ENCODE peak calls at places on chromosome 15, in five cellular contexts. U is heart right ventricle, H is retinal pigment epithelial cell, S is OCI-LY7, K is thoracic aorta. A is an unnamed sample.

GRCh38 chr15:35857812-35858211 is 311.8 kb upstream of the DPH6 start:
- DNase-seq in K (no peak), S (no peak), U (no peak), H (no peak), A (no peak)

GRCh38 chr15:38042707-38043445 is 108.4 kb downstream of the TMCO5A start:
- DNase-seq in U (peak; percentile 12), K (no peak), S (peak; percentile 2), H (no peak), A (no peak)

GRCh38 chr15:92687183-92687582 is 31.6 kb upstream of the FAM174B start:
- DNase-seq in H (peak; percentile 75), K (no peak), U (no peak), S (no peak), A (no peak)

GRCh38 chr15:43067717-43068461 is 37.9 kb downstream of the UBR1 start:
- DNase-seq in H (no peak), S (no peak), U (no peak), K (no peak), A (no peak)

GRCh38 chr15:40567111-40567510 is 2.0 kb upstream of the RPUSD2 start:
- DNase-seq in U (no peak), H (no peak), K (no peak), S (peak; percentile 71), A (no peak)

GRCh38 chr15:97745481-97746071 is 214.9 kb upstream of the ARRDC4 start:
- DNase-seq in K (no peak), H (no peak), U (peak; percentile 9), S (peak; percentile 18), A (no peak)

GRCh38 chr15:28286031-28286430 is 35.9 kb downstream of the HERC2 start:
- DNase-seq in S (no peak), H (no peak), K (no peak), U (no peak), A (no peak)

GRCh38 chr15:63003836-63004610 is 38.5 kb upstream of the TPM1 start:
- DNase-seq in U (no peak), H (no peak), S (no peak), K (no peak), A (no peak)

GRCh38 chr15:85865070-85865684 is 70.5 kb upstream of the KLHL25 start:
- DNase-seq in U (peak; percentile 22), H (peak; percentile 1), S (peak; percentile 39), K (no peak), A (peak; percentile 30)

GRCh38 chr15:80931191-80931590 is 58.4 kb downstream of the MESD start:
- DNase-seq in H (peak; percentile 76), S (no peak), K (no peak), U (no peak), A (no peak)

GRCh38 chr15:41061667-41062066 is 54.4 kb downstream of the INO80 start:
- DNase-seq in K (no peak), H (no peak), U (no peak), S (no peak), A (no peak)

GRCh38 chr15:60685346-60685937 is 206.5 kb upstream of the ICE2 start:
- DNase-seq in H (no peak), S (no peak), K (no peak), U (no peak), A (no peak)

GRCh38 chr15:90666135-90666909 is 50.8 kb upstream of the BLM start:
- DNase-seq in K (no peak), H (no peak), U (no peak), S (no peak), A (no peak)
- TF ChIP-seq CTCF in K (no peak), H (no peak), U (no peak), S (no peak), A (no peak)

GRCh38 chr15:58222698-58223097 is 84.5 kb downstream of the AQP9 start:
- DNase-seq in H (peak; percentile 33), K (no peak), U (no peak), S (no peak), A (no peak)
- TF ChIP-seq CTCF in H (peak; percentile 23), K (no peak), U (no peak), S (no peak), A (no peak)

DNA sequence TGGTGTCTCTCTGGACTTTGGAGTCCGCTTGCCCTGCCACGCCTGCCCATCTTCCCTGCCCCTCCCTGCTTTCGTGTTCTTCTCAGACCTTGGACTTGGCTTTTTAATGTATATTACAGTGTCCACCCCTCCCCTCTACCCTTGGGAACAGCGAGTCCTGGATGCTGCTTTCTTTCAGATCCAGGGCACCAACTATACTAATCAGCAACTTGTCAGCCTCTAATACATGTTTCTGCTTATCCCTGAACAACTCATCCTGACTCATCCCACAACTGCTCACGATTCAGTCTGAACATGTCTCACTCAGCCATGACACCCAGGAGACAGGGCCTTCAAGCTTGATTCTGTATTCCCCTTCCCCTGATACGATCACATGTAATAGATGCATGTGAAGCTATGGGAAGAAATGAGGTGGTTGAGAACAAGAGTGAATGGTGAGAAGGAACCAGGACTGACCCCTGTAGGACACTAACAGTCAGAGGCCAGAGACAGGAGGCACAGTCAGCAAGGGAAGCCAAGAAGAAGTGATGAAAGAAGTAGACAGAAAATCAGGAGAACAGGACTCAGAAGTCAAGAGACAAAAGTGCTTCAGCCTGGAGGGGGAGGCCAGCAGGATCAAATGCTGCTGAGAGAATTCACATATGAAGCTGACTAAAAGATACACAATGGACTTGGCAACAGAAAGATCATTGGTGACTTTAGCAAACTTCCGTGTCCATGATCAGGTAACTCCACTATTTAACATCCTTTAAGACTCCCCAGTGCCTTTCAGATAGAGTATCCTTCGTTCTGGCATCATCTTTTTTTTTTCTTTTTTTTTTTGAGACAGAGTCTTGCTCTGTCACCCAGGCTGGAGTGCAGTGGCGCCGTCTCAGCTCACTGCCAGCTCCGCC is 35.4 kb downstream of the BCL2L10 start:
- DNase-seq in U (no peak), H (no peak), K (no peak), S (no peak), A (no peak)
- TF ChIP-seq CTCF in U (no peak), H (peak; percentile 15), K (no peak), S (no peak), A (no peak)

GRCh38 chr15:71072423-71072822 is 42.8 kb upstream of the THSD4 start:
- DNase-seq in K (no peak), H (no peak), S (no peak), U (no peak), A (no peak)

GRCh38 chr15:71071529-71071928 is 43.7 kb upstream of the THSD4 start:
- DNase-seq in K (no peak), H (no peak), S (no peak), U (no peak), A (no peak)

GRCh38 chr15:71066983-71067382 is 48.3 kb upstream of the THSD4 start:
- DNase-seq in K (no peak), U (peak; percentile 16), S (no peak), H (peak; percentile 75), A (no peak)

DNA sequence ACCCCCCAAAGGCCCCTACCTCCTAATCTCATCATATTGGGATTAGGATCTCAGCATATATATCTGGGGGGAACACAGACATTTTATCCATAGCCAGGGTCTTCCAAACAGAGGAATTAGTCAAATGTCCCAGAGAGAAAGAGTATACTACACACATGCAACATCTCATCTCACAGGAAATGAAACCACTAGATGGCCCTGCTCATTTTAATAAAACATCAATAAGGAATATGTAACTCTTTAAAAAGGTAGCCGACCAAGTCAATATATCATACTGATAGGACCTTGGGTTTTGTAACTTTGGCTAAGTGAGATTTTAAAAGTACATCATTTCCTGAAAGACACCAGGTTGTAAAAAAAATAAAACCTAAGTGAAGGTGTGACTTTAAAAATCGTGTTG is 45.6 kb upstream of the THSD4 start:
- DNase-seq in H (no peak), S (no peak), K (no peak), U (no peak), A (no peak)
- TF ChIP-seq CTCF in H (no peak), S (peak; percentile 41), K (no peak), U (no peak), A (no peak)